ENCODE peak calls at places on chromosomes 3 and 15, in seven cellular contexts. X is NCI-H1417, R is heart left ventricle, E is SK-MEL-5, F is NCI-H446, V is endothelial cell, D is adrenal gland. W is an unnamed sample.

GRCh38 chr15:60396100-60396499 is 1.7 kb downstream of the ANXA2 start:
- DNase-seq in X (no peak), R (no peak), E (no peak), F (no peak), V (no peak), D (no peak), W (no peak)

GRCh38 chr3:38397320-38397719 is 50.7 kb downstream of the XYLB start:
- DNase-seq in X (no peak), R (peak), E (no peak), F (no peak), V (peak), D (peak), W (no peak)

GRCh38 chr3:161035711-161036110 is 69.4 kb downstream of the B3GALNT1 start:
- DNase-seq in X (no peak), R (no peak), E (no peak), F (no peak), V (no peak), D (no peak), W (no peak)

GRCh38 chr3:111595239-111595638 is at the start of gene ZBED2:
- DNase-seq in X (no peak), R (no peak), E (no peak), F (no peak), V (no peak), D (no peak), W (no peak)

GRCh38 chr3:94249491-94250079 is 186.7 kb downstream of the NSUN3 start:
- DNase-seq in X (peak), R (peak), E (peak), F (peak), V (peak), D (peak), W (peak)

GRCh38 chr3:25455316-25456232 is 27.5 kb downstream of the RARB start:
- DNase-seq in X (no peak), R (peak), E (no peak), F (peak), V (no peak), D (no peak), W (no peak)

GRCh38 chr15:61816856-61817255 is 243.4 kb downstream of the VPS13C start:
- DNase-seq in X (no peak), R (no peak), E (no peak), F (no peak), V (no peak), D (no peak), W (no peak)

GRCh38 chr3:139096670-139097069 is 52.0 kb upstream of the PRR23C start:
- DNase-seq in X (no peak), R (no peak), E (no peak), F (no peak), V (no peak), D (no peak), W (no peak)

GRCh38 chr3:117553461-117553860 is 843.9 kb downstream of the TUSC7 start:
- DNase-seq in X (no peak), R (no peak), E (no peak), F (no peak), V (no peak), D (no peak), W (peak)

GRCh38 chr3:67569324-67569723 is 85.1 kb downstream of the SUCLG2 start:
- DNase-seq in X (no peak), R (no peak), E (no peak), F (no peak), V (no peak), D (no peak), W (no peak)

GRCh38 chr3:63130625-63131024 is 147.5 kb upstream of the SYNPR start:
- DNase-seq in X (no peak), R (no peak), E (no peak), F (no peak), V (no peak), D (no peak), W (no peak)

GRCh38 chr15:47801522-47801921 is 84.2 kb downstream of the SEMA6D start:
- DNase-seq in X (no peak), R (no peak), E (no peak), F (no peak), V (no peak), D (no peak), W (no peak)

GRCh38 chr3:29324180-29324651 is 43.3 kb downstream of the RBMS3 start:
- DNase-seq in X (no peak), R (peak), E (peak), F (no peak), V (peak), D (peak), W (no peak)

GRCh38 chr15:80744826-80745225 is 34.3 kb upstream of the CEMIP start:
- DNase-seq in X (no peak), R (no peak), E (no peak), F (no peak), V (no peak), D (no peak), W (no peak)

GRCh38 chr15:67991706-67992105 is 62.4 kb upstream of the PIAS1 start:
- DNase-seq in X (no peak), R (no peak), E (no peak), F (no peak), V (no peak), D (no peak), W (no peak)

GRCh38 chr3:72347819-72348319 is 500.4 kb downstream of the SHQ1 start:
- DNase-seq in X (no peak), R (peak), E (peak), F (no peak), V (no peak), D (peak), W (peak)

GRCh38 chr3:169295126-169295525 is 368.4 kb downstream of the MECOM start:
- DNase-seq in X (peak), R (no peak), E (peak), F (no peak), V (no peak), D (no peak), W (no peak)

GRCh38 chr15:45157056-45157455 is 27.3 kb downstream of the DUOX1 start:
- DNase-seq in X (no peak), R (no peak), E (no peak), F (no peak), V (no peak), D (no peak), W (peak)

GRCh38 chr3:111859974-111860859 is 1.2 kb downstream of the PHLDB2 start:
- DNase-seq in X (peak), R (peak), E (peak), F (no peak), V (peak), D (peak), W (peak)

GRCh38 chr15:66981746-66982145 is 83.7 kb upstream of the SMAD3 start:
- DNase-seq in X (no peak), R (no peak), E (peak), F (no peak), V (no peak), D (no peak), W (no peak)

GRCh38 chr15:41870689-41871081 is 23.2 kb downstream of the SPTBN5 start:
- DNase-seq in X (no peak), R (peak), E (no peak), F (no peak), V (no peak), D (peak), W (no peak)